ENCODE peak calls at places on chromosomes 16 and 17, in six cellular contexts. L, Y, G, Z, S and W are unnamed samples.

GRCh38 chr17:81923302-81924260 is 4.0 kb downstream of the MAFG start:
- DNase-seq in S (peak), L (peak), Y (peak), G (no peak), Z (peak), W (no peak)

GRCh38 chr17:35051183-35051578 is 12.3 kb downstream of the RFFL start:
- DNase-seq in G (no peak), L (peak), S (no peak), Z (no peak), Y (no peak), W (no peak)

GRCh38 chr17:80922580-80923160 is 69.0 kb upstream of the CHMP6 start:
- DNase-seq in G (no peak), Y (peak), Z (no peak), L (no peak), S (no peak), W (no peak)

GRCh38 chr17:40493697-40494096 is 7.7 kb downstream of the TNS4 start:
- DNase-seq in Z (no peak), G (no peak), Y (no peak), S (no peak), L (no peak), W (no peak)

GRCh38 chr17:6241381-6241780 is 171.2 kb downstream of the WSCD1 start:
- DNase-seq in S (peak), Z (no peak), Y (no peak), G (no peak), L (no peak), W (no peak)

GRCh38 chr17:52159810-52160578 is 1.5 kb upstream of the CA10 start:
- DNase-seq in L (no peak), Z (no peak), Y (no peak), G (no peak), S (peak), W (no peak)

GRCh38 chr17:58039975-58040374 is 32.9 kb upstream of the SRSF1 start:
- DNase-seq in S (no peak), Z (no peak), Y (no peak), G (no peak), L (no peak), W (no peak)

GRCh38 chr17:12568358-12569251 is 97.1 kb upstream of the MYOCD start:
- DNase-seq in L (no peak), Z (no peak), G (no peak), Y (no peak), S (no peak), W (no peak)

GRCh38 chr17:9225305-9226101 is 204.2 kb downstream of the NTN1 start:
- DNase-seq in S (peak), Y (peak), Z (no peak), G (no peak), L (no peak), W (no peak)
- TF ChIP-seq CTCF in S (peak), Y (no peak), Z (no peak), G (no peak), L (no peak), W (no peak)

GRCh38 chr16:11546522-11547485 is 39.9 kb downstream of the LITAF start:
- DNase-seq in S (no peak), Z (no peak), L (no peak), Y (no peak), G (no peak), W (no peak)
- H3K27ac ChIP-seq in S (peak), Z (no peak), L (peak), Y (peak), G (no peak), W (peak)

DNA sequence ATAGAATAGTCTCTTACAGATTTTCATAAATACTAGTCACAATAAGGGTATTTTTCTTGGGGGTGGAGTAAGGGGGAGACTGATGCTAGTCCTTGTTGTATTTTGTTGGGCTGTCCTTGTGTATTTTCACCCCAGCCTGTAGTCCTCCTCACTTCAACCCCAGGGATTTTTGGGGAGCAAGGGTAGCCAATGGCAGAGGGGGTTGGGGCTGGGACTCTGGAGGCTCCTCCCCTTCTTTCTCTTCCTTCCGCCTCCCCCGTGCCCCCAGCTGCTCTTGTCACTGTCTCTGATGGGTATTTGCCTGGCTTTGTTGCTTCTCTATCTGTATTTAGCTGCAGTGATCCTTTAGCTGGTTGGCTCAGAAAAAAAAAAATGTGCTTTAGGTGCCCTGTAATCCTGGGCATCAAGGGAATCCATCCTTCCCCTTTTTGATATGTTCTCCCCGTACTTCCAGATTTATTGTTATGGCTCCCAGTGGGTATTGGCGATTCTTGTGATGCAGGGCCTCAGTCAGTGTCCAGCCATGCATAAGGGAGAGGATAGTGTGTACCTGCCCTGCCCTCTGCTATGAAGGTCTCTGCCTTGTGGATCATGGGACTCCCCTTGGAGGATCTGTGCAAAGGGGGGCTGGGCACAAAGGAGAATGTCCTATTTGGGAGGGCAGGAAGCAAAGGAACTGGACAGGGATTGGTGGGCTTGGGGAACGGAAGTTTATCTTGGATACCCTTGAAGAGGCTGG is 16.5 kb downstream of the SNF8 start:
- DNase-seq in Z (no peak), L (no peak), Y (no peak), S (no peak), G (no peak), W (no peak)
- TF ChIP-seq POLR2AphosphoS5 in Z (no peak), L (no peak), Y (no peak), S (peak), G (peak), W (no peak)

GRCh38 chr17:38815576-38816193 is 9.4 kb downstream of the CWC25 start:
- DNase-seq in G (no peak), Y (no peak), Z (no peak), S (peak), L (no peak), W (no peak)
- TF ChIP-seq CTCF in G (peak), Y (no peak), Z (no peak), S (peak), L (no peak), W (no peak)

GRCh38 chr17:51054748-51055147 is 65.9 kb downstream of the SPAG9 start:
- DNase-seq in Z (no peak), S (no peak), G (no peak), L (no peak), Y (no peak), W (no peak)

GRCh38 chr17:51060396-51060795 is 60.3 kb downstream of the SPAG9 start:
- DNase-seq in L (no peak), Z (no peak), G (no peak), S (no peak), Y (no peak), W (no peak)

GRCh38 chr17:51056813-51057510 is 63.7 kb downstream of the SPAG9 start:
- DNase-seq in S (peak), L (no peak), G (no peak), Y (no peak), Z (peak), W (no peak)

GRCh38 chr17:51059781-51060180 is 60.9 kb downstream of the SPAG9 start:
- DNase-seq in Z (no peak), S (no peak), G (no peak), Y (no peak), L (no peak), W (no peak)

DNA sequence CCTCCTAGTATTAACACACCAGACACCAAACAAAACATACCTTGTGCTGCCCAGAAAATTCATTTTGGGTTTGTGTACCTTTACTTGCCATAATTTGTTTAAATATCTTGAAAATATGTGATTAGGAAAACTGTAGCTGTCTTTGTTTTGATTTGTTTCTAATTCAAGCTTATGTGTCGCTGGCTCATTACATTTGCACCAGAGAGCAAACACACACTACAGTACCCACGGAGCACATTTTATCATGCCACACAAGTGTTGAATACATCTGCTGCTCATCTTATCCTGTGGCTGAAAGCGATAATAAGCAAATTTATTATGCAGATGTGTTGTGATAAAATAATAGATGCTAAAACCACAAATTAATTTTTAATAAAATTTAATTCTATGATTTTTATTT is 63.1 kb downstream of the SPAG9 start:
- DNase-seq in Y (no peak), G (no peak), L (no peak), Z (no peak), S (no peak), W (no peak)
- H3K27ac ChIP-seq in Y (peak), G (no peak), L (peak), Z (peak), S (peak), W (peak)

GRCh38 chr16:69311115-69311532 is at the start of gene VPS4A:
- DNase-seq in G (peak), L (peak), Z (peak), Y (peak), S (peak), W (peak)
- TF ChIP-seq POLR2AphosphoS5 in G (peak), L (peak), Z (no peak), Y (peak), S (peak), W (peak)

DNA sequence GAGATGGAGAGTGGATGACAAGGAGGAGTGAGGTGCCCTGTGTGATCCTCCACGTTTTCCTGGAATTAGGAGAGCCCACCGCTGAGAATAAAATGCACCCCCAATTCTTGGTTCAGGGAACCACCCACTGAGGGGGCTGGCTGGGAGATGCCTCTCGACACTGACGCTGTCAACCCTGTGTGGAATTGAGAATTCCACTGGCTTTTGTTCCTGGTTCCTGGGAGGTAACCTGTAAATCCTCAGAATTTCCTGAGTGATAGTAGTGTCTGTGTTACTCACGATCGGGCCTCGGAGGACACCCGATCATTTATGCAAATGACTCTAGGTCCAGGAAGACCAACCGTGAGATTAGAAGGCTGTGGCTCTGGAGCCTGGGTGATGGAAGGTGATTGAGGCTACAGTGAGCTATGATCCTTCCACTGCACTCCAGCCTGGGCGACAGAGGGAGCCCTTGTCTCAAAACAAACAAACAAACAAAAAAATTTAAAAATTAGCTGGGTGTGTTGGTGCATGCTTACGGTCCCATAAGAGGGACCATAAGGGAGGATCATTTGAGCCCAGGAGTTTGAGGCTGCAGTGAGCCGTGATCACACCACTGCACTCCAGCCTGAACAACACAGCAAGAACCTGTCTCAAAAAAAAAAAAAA is 11.7 kb upstream of the PRPSAP1 start:
- DNase-seq in L (no peak), Y (no peak), S (peak), Z (no peak), G (no peak), W (no peak)
- TF ChIP-seq CTCF in L (no peak), Y (no peak), S (peak), Z (peak), G (peak), W (no peak)